ENCODE peak calls at places on chromosomes 7 and 10, in five cellular contexts. E, R, U, B and K are unnamed samples.

GRCh38 chr10:50360486-50360885 is 109.2 kb upstream of the ASAH2 start:
- DNase-seq in E (no peak), R (no peak), U (no peak), B (no peak), K (no peak)

GRCh38 chr10:3198900-3199299 is 26.3 kb upstream of the PITRM1 start:
- DNase-seq in E (no peak), R (no peak), U (no peak), B (no peak), K (no peak)

GRCh38 chr10:84375011-84375410 is 46.6 kb downstream of the CCSER2 start:
- DNase-seq in E (no peak), R (no peak), U (no peak), B (no peak), K (peak; percentile 45)

GRCh38 chr10:79424221-79425073 is 21.0 kb downstream of the ZCCHC24 start:
- DNase-seq in E (no peak), R (no peak), U (no peak), B (peak; percentile 78), K (no peak)

GRCh38 chr7:122055072-122055471 is 89.0 kb downstream of the AASS start:
- DNase-seq in E (no peak), R (no peak), U (no peak), B (no peak), K (no peak)

GRCh38 chr7:17633099-17633498 is 307.2 kb downstream of the SNX13 start:
- DNase-seq in E (no peak), R (no peak), U (no peak), B (no peak), K (no peak)

GRCh38 chr10:71598673-71599072 is 120.9 kb downstream of the C10orf105 start:
- DNase-seq in E (peak; percentile 78), R (no peak), U (no peak), B (peak; percentile 75), K (no peak)

GRCh38 chr7:47327698-47328391 is 254.1 kb downstream of the TNS3 start:
- DNase-seq in E (peak; percentile 94), R (peak; percentile 91), U (no peak), B (peak; percentile 76), K (peak; percentile 84)

GRCh38 chr7:77837275-77837674 is 38.7 kb downstream of the PHTF2 start:
- DNase-seq in E (no peak), R (no peak), U (no peak), B (no peak), K (no peak)

GRCh38 chr7:1842321-1843221 is 172.5 kb downstream of the ELFN1 start:
- DNase-seq in E (no peak), R (no peak), U (no peak), B (no peak), K (no peak)

GRCh38 chr7:114217026-114217425 is 197.6 kb upstream of the FOXP2 start:
- DNase-seq in E (no peak), R (no peak), U (no peak), B (no peak), K (no peak)

GRCh38 chr10:43622022-43622421 is 15.8 kb downstream of the ZNF485 start:
- DNase-seq in E (no peak), R (no peak), U (no peak), B (no peak), K (no peak)

GRCh38 chr10:13624630-13625029 is 37.9 kb downstream of the PRPF18 start:
- DNase-seq in E (no peak), R (no peak), U (no peak), B (no peak), K (no peak)

GRCh38 chr7:37915438-37915837 is 1.2 kb downstream of the SFRP4 start:
- DNase-seq in E (no peak), R (no peak), U (no peak), B (no peak), K (no peak)

GRCh38 chr10:80924063-80924952 is 386.6 kb downstream of the SH2D4B start:
- DNase-seq in E (peak; percentile 33), R (peak; percentile 64), U (no peak), B (peak; percentile 47), K (peak; percentile 62)

GRCh38 chr10:121455377-121455776 is 142.9 kb downstream of the FGFR2 start:
- DNase-seq in E (no peak), R (no peak), U (no peak), B (no peak), K (no peak)

GRCh38 chr10:909831-910230 is 21.7 kb downstream of the LARP4B start:
- DNase-seq in E (no peak), R (no peak), U (no peak), B (no peak), K (no peak)

GRCh38 chr10:78190051-78190450 is 156.4 kb downstream of the RPS24 start:
- DNase-seq in E (no peak), R (no peak), U (no peak), B (no peak), K (no peak)

GRCh38 chr7:38398725-38399321 is 125.4 kb upstream of the TARP start:
- DNase-seq in E (peak; percentile 22), R (peak; percentile 45), U (no peak), B (peak; percentile 46), K (peak; percentile 31)

GRCh38 chr10:34089294-34089693 is 725.8 kb downstream of the PARD3 start:
- DNase-seq in E (no peak), R (no peak), U (no peak), B (no peak), K (no peak)

GRCh38 chr7:134907639-134908038 is 78.7 kb upstream of the AGBL3 start:
- DNase-seq in E (no peak), R (no peak), U (no peak), B (no peak), K (no peak)

GRCh38 chr7:127667751-127668530 is 15.9 kb downstream of the SND1 start:
- DNase-seq in E (no peak), R (no peak), U (no peak), B (no peak), K (no peak)

GRCh38 chr7:127665922-127666321 is 13.9 kb downstream of the SND1 start:
- DNase-seq in E (no peak), R (peak; percentile 64), U (no peak), B (no peak), K (peak; percentile 62)

GRCh38 chr7:127666602-127667001 is 14.6 kb downstream of the SND1 start:
- DNase-seq in E (no peak), R (no peak), U (no peak), B (no peak), K (no peak)

GRCh38 chr7:127671341-127671740 is 19.3 kb downstream of the SND1 start:
- DNase-seq in E (no peak), R (no peak), U (no peak), B (no peak), K (no peak)

DNA sequence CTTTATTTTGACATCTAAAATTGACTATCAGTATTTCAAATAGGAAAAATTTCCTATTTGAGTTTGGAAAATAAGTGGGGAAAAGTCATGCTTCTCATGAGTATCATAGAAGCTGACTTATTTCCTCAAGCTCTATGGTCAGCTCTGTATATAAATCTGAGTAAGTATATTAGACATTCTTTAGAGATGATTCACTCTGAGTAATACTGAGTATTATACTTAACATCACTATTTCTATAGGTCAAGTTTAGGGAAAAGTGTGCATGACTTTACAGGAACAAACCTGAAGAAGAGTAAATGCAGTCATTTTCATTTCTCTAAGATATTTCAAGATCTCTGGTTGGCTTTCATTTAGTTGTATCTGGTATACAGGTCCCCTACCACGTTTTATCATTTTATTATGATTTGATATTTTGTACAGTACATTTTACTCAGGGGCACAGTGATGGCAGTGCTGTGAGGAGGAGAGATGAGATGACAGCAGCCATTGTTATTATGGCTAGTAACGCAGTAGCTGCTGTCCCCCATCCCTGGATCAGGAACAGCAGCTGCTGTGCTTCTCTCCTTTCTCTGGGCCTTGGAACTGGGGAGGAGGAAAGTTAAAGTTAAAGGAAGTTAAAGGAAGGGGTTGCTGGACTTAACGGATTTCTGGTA is 15.2 kb downstream of the SND1 start:
- DNase-seq in E (no peak), R (no peak), U (no peak), B (no peak), K (no peak)
- H3K27ac ChIP-seq in E (peak overlapping the region; percentile 30), R (no peak overlapping the region), U (no peak overlapping the region), B (no peak overlapping the region), K (no peak overlapping the region)

GRCh38 chr7:28520074-28521015 is 108.0 kb downstream of the CREB5 start:
- DNase-seq in E (no peak), R (no peak), U (no peak), B (no peak), K (no peak)
- H3K27ac ChIP-seq in E (no peak overlapping the region), R (no peak overlapping the region), U (no peak overlapping the region), B (no peak overlapping the region), K (no peak overlapping the region)

DNA sequence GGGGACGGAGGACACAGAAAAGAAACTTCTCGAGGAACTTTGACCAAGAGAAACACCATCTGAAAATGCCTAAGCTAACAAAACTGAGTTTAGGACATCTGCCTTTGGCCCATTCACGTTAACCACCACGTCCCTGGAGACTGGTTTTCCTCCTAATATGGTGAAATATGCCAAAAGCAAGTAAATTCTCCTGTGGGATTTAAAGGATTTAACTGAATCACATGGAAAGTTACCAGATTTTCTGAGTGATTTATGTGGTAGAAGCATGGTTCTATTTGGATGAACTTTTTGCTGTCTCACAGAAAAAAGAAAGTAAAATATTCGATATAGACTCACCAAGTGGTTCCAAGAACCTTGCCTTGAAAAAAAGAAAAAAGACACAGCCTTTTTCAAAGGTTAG is 30.4 kb upstream of the BMPER start:
- DNase-seq in E (no peak), R (no peak), U (no peak), B (no peak), K (no peak)
- H3K27ac ChIP-seq in E (no peak overlapping the region), R (no peak overlapping the region), U (no peak overlapping the region), B (no peak overlapping the region), K (no peak overlapping the region)

GRCh38 chr7:74488518-74488917 is 34.8 kb downstream of the GTF2IRD1 start:
- DNase-seq in E (no peak), R (no peak), U (no peak), B (no peak), K (no peak)
- H3K27ac ChIP-seq in E (no peak overlapping the region), R (no peak overlapping the region), U (no peak overlapping the region), B (no peak overlapping the region), K (no peak overlapping the region)

GRCh38 chr10:76977046-76977445 is 660.6 kb downstream of the KCNMA1 start:
- DNase-seq in E (no peak), R (no peak), U (no peak), B (no peak), K (no peak)
- H3K27ac ChIP-seq in E (no peak overlapping the region), R (no peak overlapping the region), U (no peak overlapping the region), B (no peak overlapping the region), K (no peak overlapping the region)

GRCh38 chr7:22571776-22572175 is 71.8 kb upstream of the STEAP1B start:
- DNase-seq in E (no peak), R (no peak), U (no peak), B (no peak), K (no peak)
- H3K27ac ChIP-seq in E (no peak overlapping the region), R (no peak overlapping the region), U (no peak overlapping the region), B (no peak overlapping the region), K (no peak overlapping the region)

DNA sequence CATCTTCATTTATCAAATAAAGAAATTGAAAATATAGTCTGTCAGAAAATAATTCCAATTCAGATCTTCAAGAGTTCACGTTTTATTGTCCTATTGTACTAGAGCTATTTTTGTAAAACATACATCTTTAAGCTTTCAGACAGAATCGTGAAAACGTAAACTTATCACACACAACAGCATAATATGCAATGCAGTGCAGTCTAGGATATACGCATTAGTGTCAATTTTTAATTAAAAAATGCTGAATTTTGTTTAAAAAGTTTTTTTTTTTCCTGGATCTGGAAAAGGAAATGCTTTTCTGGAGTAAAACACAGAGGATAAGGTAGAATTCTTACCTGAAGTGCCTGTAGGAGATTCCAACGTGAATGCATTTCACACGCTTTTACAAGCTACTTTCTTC is 458.2 kb upstream of the KLF6 start:
- DNase-seq in E (no peak), R (no peak), U (no peak), B (no peak), K (no peak)
- H3K27ac ChIP-seq in E (no peak overlapping the region), R (no peak overlapping the region), U (no peak overlapping the region), B (no peak overlapping the region), K (no peak overlapping the region)

GRCh38 chr10:61835909-61836232 is 65.6 kb upstream of the ARID5B start:
- DNase-seq in E (no peak), R (no peak), U (no peak), B (no peak), K (no peak)
- H3K27ac ChIP-seq in E (no peak overlapping the region), R (no peak overlapping the region), U (no peak overlapping the region), B (no peak overlapping the region), K (no peak overlapping the region)